ENCODE peak calls at places on chromosome 3, in four cellular contexts. M is progenitor cell of endocrine pancreas; O is CD4-positive, alpha-beta T cell; E is RWPE1. R is an unnamed sample.

GRCh38 chr3:133803474-133803873 is 2.1 kb upstream of the SRPRB start:
- DNase-seq in M (no peak), O (no peak), E (no peak), R (no peak)

GRCh38 chr3:193190387-193190786 is 50.6 kb upstream of the PLAAT1 start:
- DNase-seq in M (no peak), O (no peak), E (no peak), R (no peak)

GRCh38 chr3:138187296-138188012 is at the start of gene ARMC8:
- DNase-seq in M (peak), O (no peak), E (peak), R (no peak)

GRCh38 chr3:195907730-195908438 is 467 bp downstream of the TNK2 start:
- DNase-seq in M (no peak), O (peak), E (no peak), R (no peak)

GRCh38 chr3:120172070-120172469 is 77.8 kb upstream of the GSK3B start:
- DNase-seq in M (no peak), O (no peak), E (no peak), R (no peak)

GRCh38 chr3:30557904-30558303 is 48.5 kb upstream of the TGFBR2 start:
- DNase-seq in M (no peak), O (no peak), E (no peak), R (no peak)

GRCh38 chr3:101809178-101810022 is 30.4 kb downstream of the NXPE3 start:
- DNase-seq in M (no peak), O (no peak), E (peak), R (no peak)

GRCh38 chr3:132870596-132870995 is 148.4 kb upstream of the NPHP3 start:
- DNase-seq in M (no peak), O (no peak), E (no peak), R (no peak)

GRCh38 chr3:177312491-177312890 is 115.2 kb upstream of the TBL1XR1 start:
- DNase-seq in M (no peak), O (no peak), E (no peak), R (no peak)

GRCh38 chr3:160260587-160261270 is 35.5 kb downstream of the C3orf80 start:
- DNase-seq in M (no peak), O (no peak), E (no peak), R (no peak)

GRCh38 chr3:121175083-121175482 is 267.1 kb downstream of the STXBP5L start:
- DNase-seq in M (no peak), O (no peak), E (no peak), R (no peak)

GRCh38 chr3:75655501-75655904 is 8.6 kb upstream of the FRG2C start:
- DNase-seq in M (no peak), O (no peak), E (no peak), R (no peak)

GRCh38 chr3:187811580-187812250 is 66.4 kb upstream of the BCL6 start:
- DNase-seq in M (no peak), O (no peak), E (peak), R (no peak)

GRCh38 chr3:162538906-162539305 is 1042.3 kb downstream of the OTOL1 start:
- DNase-seq in M (no peak), O (no peak), E (no peak), R (no peak)

GRCh38 chr3:127685708-127686511 is 13.2 kb downstream of the ABTB1 start:
- DNase-seq in M (no peak), O (no peak), E (no peak), R (no peak)

GRCh38 chr3:88986834-88987233 is 120.6 kb upstream of the EPHA3 start:
- DNase-seq in M (no peak), O (no peak), E (peak), R (no peak)

GRCh38 chr3:108588616-108589015 is 622 bp downstream of the CIP2A start:
- DNase-seq in M (no peak), O (no peak), E (no peak), R (no peak)

GRCh38 chr3:50245251-50245745 is 9.3 kb downstream of the GNAI2 start:
- DNase-seq in M (no peak), O (no peak), E (no peak), R (no peak)

GRCh38 chr3:127264794-127265514 is 22.9 kb downstream of the PRR20G start:
- DNase-seq in M (no peak), O (no peak), E (no peak), R (no peak)

GRCh38 chr3:169432692-169433432 is 230.7 kb downstream of the MECOM start:
- DNase-seq in M (no peak), O (no peak), E (no peak), R (no peak)

GRCh38 chr3:51705276-51706020 is 1.4 kb upstream of the GRM2 start:
- DNase-seq in M (no peak), O (no peak), E (no peak), R (peak)

GRCh38 chr3:177810162-177810623 is 612.9 kb upstream of the TBL1XR1 start:
- DNase-seq in M (no peak), O (no peak), E (peak), R (no peak)

GRCh38 chr3:160929595-160929994 is 173.6 kb downstream of the PPM1L start:
- DNase-seq in M (no peak), O (no peak), E (no peak), R (no peak)

GRCh38 chr3:131221731-131222130 is 159.8 kb upstream of the NUDT16 start:
- DNase-seq in M (no peak), O (no peak), E (peak), R (no peak)

GRCh38 chr3:6204891-6205290 is 656.0 kb upstream of the GRM7 start:
- DNase-seq in M (no peak), O (no peak), E (no peak), R (no peak)
- TF ChIP-seq CTCF in M (no peak), O (no peak), E (no peak), R (no peak)

GRCh38 chr3:46483799-46484198 is 14.0 kb upstream of the RTP3 start:
- DNase-seq in M (no peak), O (no peak), E (no peak), R (no peak)
- TF ChIP-seq CTCF in M (no peak), O (no peak), E (no peak), R (no peak)

DNA sequence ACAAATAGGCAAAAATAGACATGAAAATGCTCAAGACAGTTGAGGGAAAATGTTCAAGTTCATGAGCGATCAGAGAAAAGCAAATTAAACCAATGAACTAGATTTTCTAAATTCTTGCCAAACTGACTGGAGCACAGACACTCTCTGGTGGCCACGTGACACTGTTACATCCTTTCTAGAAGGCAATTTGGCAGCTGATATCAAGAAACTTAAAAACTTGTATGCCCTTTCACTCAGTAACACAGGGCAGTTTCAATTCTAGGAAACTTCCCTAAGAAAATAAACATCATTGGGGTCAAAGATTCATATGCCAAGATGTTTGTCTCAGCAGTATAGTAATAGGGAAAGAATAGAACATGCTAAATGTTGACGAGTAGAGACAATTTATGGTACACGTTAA is 52.2 kb downstream of the ABHD5 start:
- DNase-seq in M (no peak), O (no peak), E (no peak), R (no peak)
- TF ChIP-seq CTCF in M (peak), O (no peak), E (no peak), R (no peak)

GRCh38 chr3:190701096-190701532 is 161.4 kb downstream of the GMNC start:
- DNase-seq in M (peak), O (no peak), E (peak), R (no peak)
- TF ChIP-seq CTCF in M (peak), O (no peak), E (peak), R (no peak)

DNA sequence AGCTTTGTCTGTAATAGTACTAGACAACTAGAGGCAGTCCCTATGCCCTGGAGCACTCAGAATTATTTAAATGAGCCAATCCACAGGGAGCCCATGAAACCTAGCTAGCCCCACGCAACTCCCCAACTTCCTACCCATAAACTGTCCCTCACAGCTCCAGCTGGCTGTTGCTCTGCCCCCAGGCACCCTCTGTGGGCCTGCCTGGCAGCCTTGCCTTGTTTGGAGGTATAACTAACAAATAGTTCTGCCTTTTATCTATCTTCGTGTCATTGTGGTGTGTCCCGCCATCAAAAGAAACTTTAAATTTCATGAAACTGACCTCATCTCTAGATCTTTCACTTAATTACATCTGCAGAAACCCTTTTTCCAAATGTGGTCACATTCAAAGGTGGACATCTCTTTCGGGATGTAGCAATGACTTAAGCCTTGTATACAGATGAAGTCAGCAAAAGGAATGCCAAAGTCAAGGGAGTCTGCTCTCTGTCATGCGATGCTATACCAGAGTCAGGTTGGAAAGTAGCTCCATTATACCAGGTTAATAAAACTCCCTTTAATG is 1.8 kb upstream of the RTP3 start:
- DNase-seq in M (no peak), O (no peak), E (no peak), R (no peak)
- TF ChIP-seq CTCF in M (no peak), O (no peak), E (no peak), R (no peak)

GRCh38 chr3:18807593-18807992 is 340.7 kb upstream of the KCNH8 start:
- DNase-seq in M (no peak), O (no peak), E (no peak), R (no peak)

GRCh38 chr3:18809640-18810305 is 338.5 kb upstream of the KCNH8 start:
- DNase-seq in M (no peak), O (no peak), E (no peak), R (no peak)

GRCh38 chr3:18808423-18808822 is 339.9 kb upstream of the KCNH8 start:
- DNase-seq in M (no peak), O (no peak), E (no peak), R (no peak)

GRCh38 chr3:18810306-18810661 is 338.0 kb upstream of the KCNH8 start:
- DNase-seq in M (no peak), O (no peak), E (no peak), R (no peak)

GRCh38 chr3:18806633-18807032 is 341.7 kb upstream of the KCNH8 start:
- DNase-seq in M (no peak), O (no peak), E (no peak), R (no peak)
- TF ChIP-seq CTCF in M (no peak), O (no peak), E (no peak), R (no peak)

DNA sequence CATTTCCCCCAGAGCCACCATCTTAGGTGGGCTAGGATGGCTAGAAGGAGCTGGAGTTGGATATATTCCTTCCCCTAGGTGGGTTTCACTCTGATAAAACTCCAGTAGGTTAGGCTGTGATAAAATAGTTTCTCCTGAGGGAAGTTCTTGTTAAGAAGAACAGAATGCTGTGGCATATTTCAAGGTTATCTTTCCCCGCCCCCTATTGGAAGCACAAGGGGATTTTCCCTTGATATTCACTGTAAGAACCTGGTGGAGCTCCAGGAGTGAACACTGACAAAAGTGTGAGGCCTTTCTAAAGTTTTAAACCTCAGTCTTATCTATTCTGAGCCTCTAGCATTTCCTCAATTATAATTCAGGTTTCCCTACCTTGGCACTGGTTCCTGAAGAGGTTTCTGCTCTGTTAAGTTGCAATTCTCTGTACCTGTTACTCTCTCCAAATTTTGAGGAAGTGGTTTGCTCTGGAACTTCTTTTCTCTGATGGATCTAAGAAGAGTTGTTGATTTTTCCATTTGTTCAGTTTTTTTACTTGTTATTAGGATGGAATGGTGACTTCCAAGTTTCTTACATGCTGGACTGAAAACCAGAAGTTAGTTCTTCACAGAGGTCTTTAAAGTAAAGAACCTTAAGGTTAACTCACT is 113.5 kb downstream of the GMPS start:
- DNase-seq in M (no peak), O (no peak), E (no peak), R (no peak)
- TF ChIP-seq CTCF in M (no peak), O (no peak), E (no peak), R (no peak)

GRCh38 chr3:63333815-63334214 is 55.7 kb downstream of the SYNPR start:
- DNase-seq in M (no peak), O (no peak), E (no peak), R (no peak)
- TF ChIP-seq CTCF in M (peak), O (no peak), E (peak), R (no peak)

DNA sequence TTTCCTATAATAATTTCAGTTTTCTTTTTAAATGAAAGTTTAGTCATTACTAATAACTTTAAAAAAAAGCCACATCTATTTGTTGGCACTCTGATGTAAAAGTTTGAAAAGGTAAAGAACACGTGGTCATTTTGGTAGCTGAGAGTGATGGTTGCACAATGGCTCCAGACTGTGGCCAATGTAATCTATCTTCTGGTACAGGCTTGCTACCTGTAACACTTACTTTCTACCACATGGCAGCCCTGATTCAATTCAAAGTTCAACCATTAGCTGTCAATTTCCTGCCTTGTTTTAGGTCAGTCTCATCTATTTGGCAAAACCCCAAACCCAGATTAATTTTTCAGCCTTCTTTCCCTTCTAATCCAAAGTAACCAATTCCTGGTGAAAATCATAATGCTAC is 126.1 kb downstream of the TUSC7 start:
- DNase-seq in M (no peak), O (no peak), E (no peak), R (no peak)
- TF ChIP-seq CTCF in M (peak), O (no peak), E (no peak), R (no peak)

DNA sequence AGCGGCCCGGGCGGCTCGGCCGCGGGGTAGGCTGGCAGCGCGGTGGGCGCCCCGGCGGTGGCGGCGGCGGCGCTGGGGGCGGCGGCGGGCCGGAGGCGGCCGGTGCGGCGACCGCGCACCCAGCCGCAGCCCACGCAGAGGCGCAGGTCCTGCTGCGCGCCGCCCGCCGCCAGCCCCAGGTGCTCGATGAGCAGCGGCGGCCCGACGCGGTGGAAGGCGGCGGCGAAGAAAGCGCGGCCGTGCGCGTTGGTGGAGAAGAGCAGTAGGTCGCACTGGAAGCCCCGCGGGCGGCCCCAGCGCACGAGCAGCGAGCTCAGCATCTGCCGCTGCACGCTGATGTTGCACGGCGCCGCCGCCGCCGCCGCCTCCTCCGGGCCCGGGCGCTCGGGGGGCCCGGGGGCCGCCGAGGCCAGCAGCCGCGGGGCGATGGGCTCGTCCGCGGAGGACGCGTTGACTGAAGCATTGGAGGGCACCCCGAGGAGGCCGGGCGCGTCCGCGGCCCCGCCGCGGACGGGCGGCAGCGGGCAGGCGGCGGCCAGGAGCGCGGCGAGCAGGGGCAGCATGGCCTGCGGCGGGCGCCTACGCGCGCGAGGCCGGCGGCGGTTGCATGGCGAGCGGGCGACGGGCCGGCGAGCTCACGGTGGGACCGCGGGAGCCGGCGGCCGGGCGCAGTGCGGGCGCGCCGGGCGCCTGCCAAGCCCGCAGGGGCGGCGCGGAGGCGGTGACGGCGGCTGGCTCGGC is 452 bp downstream of the TMEM158 start:
- DNase-seq in M (no peak), O (peak), E (no peak), R (no peak)
- TF ChIP-seq CTCF in M (no peak), O (no peak), E (peak), R (no peak)

R was measured in omental fat pad.